ENCODE peak calls at places on chromosome 13, in eight cellular contexts. L, U, H, V, I, N, W and F are unnamed samples.

GRCh38 chr13:35909837-35910236 is 221.3 kb downstream of the DCLK1 start:
- DNase-seq in L (no peak), U (no peak), H (no peak), V (no peak), I (no peak), N (no peak), W (no peak), F (no peak)

GRCh38 chr13:94712812-94713555 is 639 bp upstream of the SOX21 start:
- DNase-seq in L (no peak), U (no peak), H (no peak), V (peak), I (peak), N (no peak), W (peak), F (no peak)

GRCh38 chr13:51849145-51850101 is 4.4 kb upstream of the TMEM272 start:
- DNase-seq in L (no peak), U (no peak), H (no peak), V (no peak), I (peak), N (no peak), W (peak), F (no peak)

GRCh38 chr13:97948041-97948440 is 5.4 kb upstream of the IPO5 start:
- DNase-seq in L (no peak), U (no peak), H (no peak), V (no peak), I (no peak), N (no peak), W (no peak), F (no peak)

GRCh38 chr13:99150575-99151370 is 49.9 kb upstream of the UBAC2 start:
- DNase-seq in L (no peak), U (no peak), H (no peak), V (no peak), I (peak), N (no peak), W (no peak), F (no peak)

GRCh38 chr13:111186305-111186930 is 71.3 kb downstream of the ARHGEF7 start:
- DNase-seq in L (no peak), U (no peak), H (no peak), V (no peak), I (no peak), N (no peak), W (no peak), F (no peak)

GRCh38 chr13:40644838-40645620 is 21.4 kb downstream of the FOXO1 start:
- DNase-seq in L (no peak), U (no peak), H (no peak), V (no peak), I (no peak), N (no peak), W (no peak), F (no peak)

GRCh38 chr13:95100525-95101121 is 200.6 kb downstream of the ABCC4 start:
- DNase-seq in L (no peak), U (no peak), H (no peak), V (no peak), I (peak), N (no peak), W (no peak), F (no peak)

GRCh38 chr13:99993660-99994455 is 12.3 kb downstream of the ZIC2 start:
- DNase-seq in L (no peak), U (no peak), H (no peak), V (no peak), I (no peak), N (no peak), W (no peak), F (no peak)

GRCh38 chr13:98939552-98940306 is 38.1 kb downstream of the DOCK9 start:
- DNase-seq in L (no peak), U (no peak), H (no peak), V (no peak), I (no peak), N (no peak), W (no peak), F (no peak)

GRCh38 chr13:47679391-47679790 is 321.7 kb downstream of the SUCLA2 start:
- DNase-seq in L (no peak), U (no peak), H (no peak), V (no peak), I (peak), N (no peak), W (no peak), F (no peak)

GRCh38 chr13:74136089-74136658 is 2.0 kb upstream of the KLF12 start:
- DNase-seq in L (peak), U (peak), H (no peak), V (no peak), I (peak), N (peak), W (peak), F (peak)

GRCh38 chr13:75481176-75482069 is 546 bp downstream of the TBC1D4 start:
- DNase-seq in L (peak), U (peak), H (peak), V (no peak), I (peak), N (peak), W (peak), F (peak)

GRCh38 chr13:114128624-114129522 is 3.5 kb downstream of the RASA3 start:
- DNase-seq in L (peak), U (peak), H (peak), V (no peak), I (peak), N (peak), W (no peak), F (peak)

GRCh38 chr13:54232700-54233099 is 1204.1 kb downstream of the OLFM4 start:
- DNase-seq in L (no peak), U (no peak), H (no peak), V (no peak), I (no peak), N (no peak), W (peak), F (no peak)

GRCh38 chr13:19955873-19956559 is 2.5 kb upstream of the ZMYM2 start:
- DNase-seq in L (no peak), U (no peak), H (no peak), V (no peak), I (no peak), N (no peak), W (no peak), F (no peak)

GRCh38 chr13:33519561-33520479 is 234.3 kb upstream of the STARD13 start:
- DNase-seq in L (no peak), U (no peak), H (no peak), V (no peak), I (peak), N (no peak), W (no peak), F (no peak)